ENCODE peak calls at places on chromosomes 16 and 17, in nine cellular contexts. E is mesendoderm; O is GM23338; I is colonic mucosa; R is ascending aorta; X is upper lobe of left lung; B is CD4-positive, CD25-positive, alpha-beta regulatory T cell; F is mammary epithelial cell; J is neural progenitor cell. G is an unnamed sample. For H3K4me1, the result is how much of the 10 kb centered on the place peaks cover.

GRCh38 chr17:15393414-15393813 is 52.0 kb upstream of the TEKT3 start:
- DNase-seq in J (no peak), I (no peak), R (no peak), X (no peak), B (no peak), O (no peak), E (no peak), F (no peak), G (no peak)

GRCh38 chr17:34575182-34575581 is 4.2 kb upstream of the TMEM132E start:
- DNase-seq in O (no peak), E (no peak), F (no peak), X (no peak), I (no peak), J (no peak), R (no peak), B (no peak), G (no peak)

GRCh38 chr17:43849116-43849515 is 2.1 kb downstream of the CD300LG start:
- DNase-seq in E (no peak), X (no peak), R (no peak), I (no peak), F (no peak), O (no peak), B (no peak), J (no peak), G (no peak)

GRCh38 chr17:75308732-75309629 is 19.7 kb upstream of the SLC25A19 start:
- DNase-seq in F (no peak), I (peak), X (no peak), R (no peak), E (no peak), B (no peak), J (no peak), O (no peak), G (no peak)

GRCh38 chr17:49995055-49995738 is at the start of gene DLX3:
- DNase-seq in X (peak), I (peak), B (no peak), E (peak), O (peak), F (peak), J (peak), R (peak), G (peak)

GRCh38 chr17:14294876-14295275 is 6.0 kb upstream of the HS3ST3B1 start:
- DNase-seq in I (no peak), O (peak), B (no peak), X (peak), F (no peak), J (no peak), R (no peak), E (peak), G (no peak)

GRCh38 chr16:31094088-31094423 is 541 bp downstream of the VKORC1 start:
- DNase-seq in X (no peak), I (peak), O (peak), E (peak), F (peak), J (peak), R (no peak), B (no peak), G (no peak)

GRCh38 chr16:30958164-30959083 is 870 bp downstream of the SETD1A start:
- DNase-seq in B (no peak), E (peak), O (peak), R (no peak), F (peak), J (peak), I (peak), X (no peak), G (no peak)

GRCh38 chr16:60989592-60989991 is 1046.6 kb downstream of the CDH8 start:
- DNase-seq in E (no peak), I (no peak), R (no peak), B (no peak), J (no peak), F (no peak), X (no peak), O (no peak), G (no peak)

GRCh38 chr17:78474631-78475146 is 96.2 kb downstream of the PGS1 start:
- DNase-seq in B (no peak), O (no peak), I (no peak), E (no peak), J (no peak), X (no peak), F (no peak), R (no peak), G (no peak)

GRCh38 chr16:27640277-27640600 is 90.3 kb downstream of the KATNIP start:
- DNase-seq in B (no peak), F (peak), E (peak), O (peak), J (no peak), I (no peak), X (peak), R (no peak), G (no peak)

GRCh38 chr16:76946879-76947278 is 244.1 kb upstream of the MON1B start:
- DNase-seq in I (no peak), J (no peak), F (peak), X (no peak), B (no peak), E (peak), O (no peak), R (no peak), G (peak)

GRCh38 chr17:61412860-61413653 is 13.4 kb downstream of the TBX2 start:
- DNase-seq in F (no peak), O (peak), X (no peak), E (peak), I (peak), J (peak), R (peak), B (no peak), G (no peak)

GRCh38 chr16:51508813-51509212 is 357.7 kb upstream of the SALL1 start:
- DNase-seq in X (no peak), R (no peak), I (no peak), J (no peak), E (no peak), B (no peak), O (no peak), F (no peak), G (no peak)

GRCh38 chr17:66549731-66550207 is 247.4 kb downstream of the PRKCA start:
- DNase-seq in R (no peak), F (no peak), O (peak), E (peak), B (no peak), J (no peak), X (no peak), I (no peak), G (peak)

GRCh38 chr17:58783380-58783779 is 27.7 kb downstream of the PPM1E start:
- DNase-seq in I (no peak), R (no peak), F (peak), X (no peak), B (no peak), E (no peak), J (no peak), O (no peak), G (no peak)

GRCh38 chr16:83727018-83727417 is 80.8 kb upstream of the HSBP1 start:
- DNase-seq in R (no peak), X (no peak), B (no peak), J (no peak), E (no peak), O (no peak), I (no peak), F (no peak), G (peak)

GRCh38 chr16:74650966-74651567 is 15.6 kb downstream of the RFWD3 start:
- DNase-seq in O (peak), B (no peak), J (peak), R (no peak), X (no peak), F (no peak), I (no peak), E (no peak), G (no peak)

GRCh38 chr16:51286272-51286671 is 135.2 kb upstream of the SALL1 start:
- DNase-seq in E (no peak), R (no peak), B (no peak), O (no peak), F (no peak), X (no peak), J (no peak), I (no peak), G (no peak)

GRCh38 chr17:78343433-78344201 is 16.3 kb downstream of the SOCS3 start:
- DNase-seq in I (peak), O (peak), X (no peak), F (no peak), J (no peak), E (no peak), B (peak), R (no peak), G (no peak)

GRCh38 chr16:85029413-85029794 is 1.8 kb downstream of the KIAA0513 start:
- DNase-seq in I (no peak), X (no peak), J (no peak), F (peak), R (no peak), O (no peak), B (peak), E (peak), G (peak)

GRCh38 chr16:51012396-51012795 is 138.7 kb downstream of the SALL1 start:
- DNase-seq in J (no peak), R (no peak), O (no peak), E (peak), I (no peak), B (no peak), X (no peak), F (no peak), G (peak)

GRCh38 chr17:42421479-42422332 is 1.4 kb downstream of the CAVIN1 start:
- DNase-seq in O (peak), I (no peak), E (no peak), J (peak), F (peak), X (peak), R (peak), B (no peak), G (peak)

GRCh38 chr17:75684249-75684648 is 17.1 kb downstream of the SAP30BP start:
- DNase-seq in B (no peak), E (no peak), F (peak), X (no peak), I (no peak), J (no peak), R (no peak), O (no peak), G (peak)

GRCh38 chr16:46658925-46659324 is 30.1 kb downstream of the VPS35 start:
- DNase-seq in O (no peak), X (no peak), I (no peak), B (no peak), E (no peak), F (no peak), R (no peak), J (no peak), G (no peak)

GRCh38 chr16:89422905-89423630 is 67.3 kb downstream of the ANKRD11 start:
- DNase-seq in J (no peak), F (peak), O (peak), I (no peak), B (no peak), X (no peak), R (no peak), E (no peak), G (peak)

GRCh38 chr17:67421869-67422273 is 44.8 kb downstream of the PITPNC1 start:
- DNase-seq in F (peak), B (peak), J (no peak), E (peak), I (peak), O (peak), R (no peak), X (no peak), G (peak)

GRCh38 chr17:76714822-76715461 is 4.2 kb upstream of the MXRA7 start:
- DNase-seq in O (peak), R (peak), B (peak), X (no peak), I (peak), F (no peak), E (peak), J (peak), G (no peak)

GRCh38 chr17:3808701-3809100 is 7.7 kb upstream of the ITGAE start:
- DNase-seq in X (no peak), B (no peak), J (no peak), I (no peak), E (no peak), R (no peak), O (no peak), F (peak), G (peak)

GRCh38 chr17:50111687-50112655 is 16.8 kb downstream of the PDK2 start:
- DNase-seq in O (no peak), I (no peak), R (peak), J (peak), F (no peak), B (no peak), X (peak), E (no peak), G (no peak)

GRCh38 chr16:80369559-80369958 is 171.2 kb upstream of the DYNLRB2 start:
- DNase-seq in F (peak), X (no peak), E (peak), B (no peak), I (peak), R (no peak), O (peak), J (peak), G (peak)

GRCh38 chr17:27939489-27940465 is 46.6 kb upstream of the LYRM9 start:
- DNase-seq in E (no peak), I (no peak), O (no peak), X (no peak), B (no peak), F (no peak), R (no peak), J (no peak), G (no peak)

GRCh38 chr17:45814622-45815606 is 29.8 kb upstream of the SPPL2C start:
- DNase-seq in R (no peak), J (no peak), E (no peak), B (no peak), O (no peak), X (peak), F (no peak), I (no peak), G (no peak)

GRCh38 chr16:4136229-4136813 is 20.1 kb upstream of the ADCY9 start:
- DNase-seq in O (peak), I (peak), J (no peak), R (no peak), F (peak), X (no peak), B (no peak), E (peak), G (no peak)

DNA sequence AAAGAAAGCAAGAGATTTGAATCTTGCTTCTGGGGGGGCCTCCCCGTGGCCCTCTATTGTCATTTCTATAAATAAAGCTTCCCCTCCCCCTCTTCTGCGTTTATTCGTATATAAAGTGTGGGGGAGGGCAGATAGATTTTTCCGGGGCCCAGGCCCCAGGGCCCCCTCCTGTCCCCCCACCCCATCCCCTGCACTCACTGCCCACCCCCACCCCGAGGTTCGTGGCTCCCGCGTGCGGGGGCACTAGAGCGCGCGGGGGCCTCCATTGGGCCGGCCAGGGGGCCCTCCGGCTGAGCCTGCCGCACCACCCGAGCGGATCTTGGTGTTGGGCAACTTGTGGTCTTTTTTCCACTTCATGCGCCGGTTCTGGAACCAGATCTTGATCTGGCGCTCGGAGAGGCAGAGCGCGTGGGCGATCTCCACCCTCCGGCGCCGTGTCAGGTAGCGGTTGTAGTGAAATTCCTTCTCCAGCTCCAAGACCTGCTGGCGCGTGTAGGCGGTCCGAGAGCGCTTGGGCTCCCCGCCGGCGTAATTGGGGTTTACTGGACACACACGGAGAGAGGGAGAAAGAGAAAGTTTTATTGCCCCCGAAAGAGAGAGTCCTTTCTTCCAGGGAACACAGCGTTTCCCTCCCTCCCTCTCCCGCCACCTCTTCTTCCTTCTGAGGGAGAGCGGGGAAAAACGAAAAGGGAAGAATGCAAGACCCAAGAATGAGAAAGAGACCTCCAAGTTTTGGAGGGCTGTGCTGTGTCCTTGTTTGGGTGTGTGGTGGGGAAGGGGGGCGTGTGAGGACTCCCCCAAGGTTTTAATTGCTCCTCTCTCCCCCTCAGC is 1.5 kb downstream of the HOXB4 start:
- DNase-seq in X (peak), J (peak), F (peak), O (no peak), R (peak), I (no peak), B (no peak), E (no peak), G (peak)
- H3K4me1 ChIP-seq in X (under half), J (under half), F (under half), O (half or more), R (under half), I (under half), B (under half), E (under half), G (under half)

DNA sequence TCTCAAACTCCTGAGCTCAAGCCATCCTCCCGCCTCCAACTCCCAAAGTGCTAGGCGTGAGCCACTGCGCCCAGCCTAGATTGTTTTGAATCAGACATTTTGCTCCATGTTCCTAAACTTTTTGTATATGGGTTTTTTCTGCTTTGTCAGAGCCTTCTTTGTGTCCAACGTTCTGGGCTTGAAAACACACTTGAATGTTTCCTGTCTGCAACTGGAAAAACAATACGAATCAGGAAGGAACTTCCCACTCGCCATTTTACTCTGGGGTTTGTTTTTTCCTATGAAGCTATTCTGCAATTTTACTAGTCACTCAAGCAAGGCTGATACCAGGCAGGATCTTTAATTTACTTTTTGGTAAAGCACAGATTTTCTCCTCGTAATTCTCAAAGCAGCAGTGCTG is 31.6 kb downstream of the ARHGAP17 start:
- DNase-seq in O (no peak), R (peak), X (no peak), F (no peak), I (no peak), J (no peak), E (no peak), B (no peak), G (no peak)
- H3K4me1 ChIP-seq in O (under half), R (under half), X (half or more), F (under half), I (under half), J (under half), E (under half), B (under half), G (under half)

GRCh38 chr16:19859603-19860002 is 25.0 kb downstream of the GPRC5B start:
- DNase-seq in E (no peak), J (no peak), I (no peak), B (no peak), F (no peak), O (peak), R (no peak), X (no peak), G (no peak)

GRCh38 chr16:19861069-19861468 is 23.6 kb downstream of the GPRC5B start:
- DNase-seq in R (no peak), F (no peak), X (no peak), O (peak), I (no peak), B (no peak), J (no peak), E (peak), G (no peak)

GRCh38 chr16:19861811-19862327 is 22.8 kb downstream of the GPRC5B start:
- DNase-seq in R (no peak), X (no peak), J (peak), F (no peak), B (no peak), E (peak), I (no peak), O (peak), G (no peak)

GRCh38 chr16:19859166-19859565 is 25.5 kb downstream of the GPRC5B start:
- DNase-seq in R (no peak), O (no peak), E (no peak), X (no peak), I (no peak), F (no peak), J (no peak), B (no peak), G (no peak)

DNA sequence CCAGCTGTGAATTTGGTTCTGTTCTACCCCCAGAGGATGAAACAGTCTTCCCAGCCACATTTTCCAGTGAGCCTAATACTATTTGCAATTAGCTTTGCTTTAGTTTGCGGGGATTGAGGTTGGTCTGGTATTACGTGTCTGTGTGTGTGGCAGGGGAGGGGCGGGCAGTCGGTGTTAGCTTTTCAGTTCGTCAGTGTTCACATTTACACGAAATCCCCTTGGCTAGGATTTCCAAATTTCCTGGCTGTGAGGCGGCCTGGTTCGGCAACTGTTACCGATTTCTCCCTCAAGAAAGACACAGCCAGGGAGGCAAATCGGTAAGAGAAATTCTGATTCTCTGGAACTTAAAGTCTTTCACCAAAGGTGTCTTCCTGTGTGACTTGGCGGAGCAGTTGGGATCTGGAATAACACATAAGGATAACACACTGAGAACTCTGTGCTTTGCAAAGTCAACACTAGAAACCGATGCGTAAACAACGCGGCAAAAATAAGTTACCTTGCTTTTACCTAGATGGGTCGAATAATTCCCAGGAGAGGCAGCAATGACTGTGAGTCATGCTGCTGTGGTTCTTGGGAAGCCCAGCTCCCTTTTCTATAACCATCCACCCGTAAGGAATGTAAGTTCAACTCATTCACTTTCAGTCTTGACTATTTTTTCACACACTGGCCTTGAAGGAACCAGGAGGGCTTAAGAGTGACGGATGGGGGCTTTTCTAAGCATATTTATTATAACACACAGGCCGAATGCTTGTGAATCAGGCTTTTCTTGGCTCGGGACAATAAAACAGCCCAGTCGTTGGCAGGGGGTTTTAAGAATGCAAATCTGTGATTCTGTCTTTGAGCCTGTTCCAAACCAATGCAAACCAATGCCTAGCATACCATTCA is 24.3 kb downstream of the GPRC5B start:
- DNase-seq in X (no peak), O (peak), F (peak), B (no peak), R (no peak), J (peak), E (peak), I (no peak), G (peak)
- H3K4me1 ChIP-seq in X (under half), O (half or more), F (under half), B (under half), R (under half), J (half or more), E (under half), I (under half), G (under half)

GRCh38 chr16:65064131-65064530 is 57.7 kb downstream of the CDH11 start:
- DNase-seq in J (no peak), I (no peak), X (no peak), E (no peak), R (no peak), B (no peak), O (no peak), F (no peak), G (no peak)
- H3K4me1 ChIP-seq in J (under half), I (under half), X (under half), E (under half), R (under half), B (under half), O (under half), F (under half), G (under half)

G was measured in astrocyte.